ENCODE peak calls at places on chromosomes 11 and 22, in seven cellular contexts. B, E, I, O, P, R and C are unnamed samples.

GRCh38 chr22:40394607-40395006 is 24.2 kb downstream of the SGSM3 start:
- DNase-seq in O (no peak), R (no peak), E (no peak), B (no peak), P (no peak), I (no peak), C (no peak)

GRCh38 chr22:17742528-17742902 is 31.8 kb downstream of the BID start:
- DNase-seq in B (peak; percentile 59), O (peak; percentile 94), E (peak; percentile 63), I (no peak), R (peak; percentile 93), P (peak; percentile 96), C (peak; percentile 88)

GRCh38 chr11:77188323-77188911 is 60.4 kb downstream of the MYO7A start:
- DNase-seq in I (peak; percentile 13), B (peak; percentile 54), O (peak; percentile 80), E (peak; percentile 73), P (peak; percentile 83), R (peak; percentile 90), C (peak; percentile 99)

GRCh38 chr22:29040385-29041275 is 21.0 kb downstream of the C22orf31 start:
- DNase-seq in R (peak; percentile 73), E (peak; percentile 65), P (no peak), I (peak; percentile 36), B (peak; percentile 73), O (peak; percentile 50), C (no peak)

GRCh38 chr11:108436594-108436993 is 30.7 kb downstream of the C11orf65 start:
- DNase-seq in I (no peak), P (no peak), E (no peak), O (no peak), B (no peak), R (no peak), C (no peak)

GRCh38 chr11:118841469-118842222 is 42.0 kb upstream of the CXCR5 start:
- DNase-seq in I (peak; percentile 64), R (no peak), E (peak; percentile 49), O (no peak), B (no peak), P (no peak), C (no peak)

GRCh38 chr11:99489561-99489960 is 468.8 kb downstream of the CNTN5 start:
- DNase-seq in P (no peak), B (no peak), R (no peak), I (no peak), E (no peak), O (no peak), C (no peak)

GRCh38 chr11:8863838-8864237 is 47.2 kb upstream of the AKIP1 start:
- DNase-seq in I (no peak), O (no peak), B (no peak), E (no peak), P (no peak), R (no peak), C (no peak)

GRCh38 chr11:12207384-12208150 is 97.2 kb downstream of the MICAL2 start:
- DNase-seq in R (no peak), I (no peak), O (no peak), P (no peak), E (no peak), B (no peak), C (no peak)

GRCh38 chr11:85967457-85967856 is 101.4 kb downstream of the PICALM start:
- DNase-seq in R (no peak), I (no peak), B (no peak), P (no peak), E (no peak), O (no peak), C (no peak)

GRCh38 chr11:60069471-60069870 is 13.0 kb downstream of the MS4A3 start:
- DNase-seq in P (no peak), B (no peak), E (no peak), I (no peak), R (no peak), O (no peak), C (no peak)

GRCh38 chr11:87391501-87391900 is 353.8 kb downstream of the TMEM135 start:
- DNase-seq in B (no peak), E (no peak), R (no peak), P (no peak), I (no peak), O (no peak), C (no peak)

GRCh38 chr11:20597924-20598484 is 1.4 kb upstream of the SLC6A5 start:
- DNase-seq in R (no peak), B (no peak), E (no peak), I (no peak), P (peak; percentile 62), O (no peak), C (no peak)

GRCh38 chr11:109785714-109786113 is 307.5 kb upstream of the ZC3H12C start:
- DNase-seq in P (no peak), I (no peak), E (no peak), B (no peak), R (no peak), O (no peak), C (no peak)

GRCh38 chr11:116485425-116485824 is 287.4 kb downstream of the BUD13 start:
- DNase-seq in P (no peak), R (no peak), E (peak; percentile 54), I (no peak), B (no peak), O (no peak), C (no peak)

GRCh38 chr11:30586251-30587144 is at the start of gene MPPED2:
- DNase-seq in B (no peak), E (no peak), I (no peak), P (peak; percentile 88), O (peak; percentile 12), R (peak; percentile 91), C (peak; percentile 49)

GRCh38 chr11:102733232-102733875 is 8.6 kb upstream of the MMP8 start:
- DNase-seq in I (no peak), R (peak; percentile 49), O (peak; percentile 73), B (peak; percentile 57), P (peak; percentile 88), E (peak; percentile 60), C (peak; percentile 90)

GRCh38 chr22:33332538-33332937 is 274.4 kb upstream of the SYN3 start:
- DNase-seq in E (no peak), I (no peak), O (no peak), B (no peak), R (no peak), P (no peak), C (no peak)

GRCh38 chr22:49116486-49116885 is 711.2 kb downstream of the BRD1 start:
- DNase-seq in R (no peak), O (no peak), E (no peak), I (no peak), P (no peak), B (no peak), C (no peak)

GRCh38 chr11:14022821-14023220 is 60.3 kb downstream of the SPON1 start:
- DNase-seq in I (no peak), R (no peak), P (no peak), E (no peak), B (no peak), O (no peak), C (no peak)

GRCh38 chr11:40162901-40163300 is 1296.6 kb downstream of the LRRC4C start:
- DNase-seq in O (no peak), P (no peak), I (no peak), R (no peak), B (no peak), E (no peak), C (no peak)

GRCh38 chr22:20316217-20316843 is 3.5 kb downstream of the DGCR6L start:
- DNase-seq in P (no peak), I (no peak), R (no peak), O (no peak), B (no peak), E (no peak), C (no peak)

GRCh38 chr11:72229336-72229924 is 4.9 kb downstream of the INPPL1 start:
- DNase-seq in P (peak; percentile 29), I (no peak), B (no peak), O (no peak), E (no peak), R (no peak), C (no peak)

GRCh38 chr11:96506953-96507354 is 117.1 kb downstream of the JRKL start:
- DNase-seq in E (no peak), P (no peak), B (no peak), I (no peak), O (peak; percentile 24), R (no peak), C (no peak)

GRCh38 chr22:19788661-19789225 is 28.2 kb downstream of the TBX1 start:
- DNase-seq in P (no peak), O (no peak), E (no peak), R (no peak), B (no peak), I (no peak), C (no peak)

GRCh38 chr22:27795053-27795452 is 6.5 kb downstream of the MN1 start:
- DNase-seq in B (no peak), P (no peak), I (no peak), E (no peak), R (no peak), O (no peak), C (no peak)

GRCh38 chr11:130215531-130216220 is 56.1 kb downstream of the ST14 start:
- DNase-seq in I (no peak), E (no peak), R (no peak), B (no peak), P (peak; percentile 43), O (no peak), C (no peak)
- TF ChIP-seq JUND in I (no peak), E (no peak), R (no peak), B (no peak), P (no peak), O (no peak), C (no peak)

GRCh38 chr11:5288912-5289525 is 12.7 kb downstream of the OR51B4 start:
- DNase-seq in R (no peak), E (no peak), O (no peak), P (no peak), B (no peak), I (no peak), C (no peak)
- TF ChIP-seq JUND in R (no peak), E (no peak), O (no peak), P (no peak), B (no peak), I (no peak), C (no peak)

DNA sequence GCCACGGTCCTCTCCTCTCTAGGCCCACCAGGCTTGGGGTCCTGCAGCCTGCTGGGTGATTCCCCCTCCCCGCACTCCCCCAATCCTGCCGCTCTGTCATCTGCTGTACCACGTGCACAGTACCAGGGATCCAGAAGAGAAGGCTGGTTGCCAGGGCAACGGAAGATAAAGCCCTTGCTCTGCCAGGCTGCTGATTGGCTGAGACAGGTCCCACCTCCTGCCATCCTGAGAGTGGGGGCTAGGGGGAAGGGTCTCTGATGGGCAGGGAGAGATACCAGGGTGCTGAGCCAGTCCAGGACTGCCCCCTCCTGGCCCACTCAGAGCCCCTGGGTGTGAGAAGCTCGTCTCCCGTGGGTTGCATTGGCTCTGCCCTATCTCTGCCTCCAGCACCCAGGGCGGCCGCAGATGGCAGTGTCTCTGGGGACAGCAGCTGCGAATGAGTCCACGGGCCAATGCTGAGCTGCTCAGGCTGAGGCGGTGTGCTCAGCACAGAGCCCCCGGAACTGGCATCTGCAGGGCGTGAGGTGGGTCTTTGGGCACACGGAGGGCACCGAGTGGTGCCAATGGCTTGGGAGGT is at the start of gene SMIM45:
- DNase-seq in O (no peak), B (no peak), R (peak; percentile 82), P (peak; percentile 77), E (no peak), I (no peak), C (no peak)
- TF ChIP-seq JUND in O (no peak), B (no peak), R (no peak), P (no peak), E (no peak), I (no peak), C (no peak)

DNA sequence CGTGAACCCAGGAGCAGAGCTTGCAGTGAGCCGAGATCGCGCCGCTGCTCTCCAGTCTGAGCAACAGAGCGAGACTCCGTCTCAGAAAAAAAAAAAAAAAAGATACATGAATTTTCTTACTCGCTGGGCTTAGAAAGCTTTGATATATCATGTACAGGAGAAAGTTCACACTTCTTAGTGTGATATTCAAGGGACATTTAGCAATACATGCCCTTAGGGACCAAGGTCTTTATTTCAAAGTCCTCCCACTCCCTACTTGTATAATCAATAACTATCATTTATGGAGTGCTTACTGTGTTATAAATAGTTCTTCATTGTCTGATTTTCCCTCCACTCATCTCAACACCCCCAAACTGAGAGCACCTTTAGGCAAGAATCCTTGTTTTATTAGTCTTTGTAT is 103.3 kb downstream of the UVRAG start:
- DNase-seq in I (no peak), R (no peak), P (no peak), O (no peak), B (no peak), E (no peak), C (no peak)
- TF ChIP-seq JUND in I (no peak), R (no peak), P (no peak), O (no peak), B (no peak), E (no peak), C (no peak)